ENCODE peak calls at places on chromosome 18, in eight cellular contexts. A, Z, I, D, E, B, O and N are unnamed samples.

GRCh38 chr18:3062798-3063563 is 50.0 kb upstream of the LPIN2 start:
- DNase-seq in A (peak), Z (peak), I (peak), D (peak), E (peak), B (peak), O (peak), N (peak)

GRCh38 chr18:2846638-2847340 is at the start of gene EMILIN2:
- DNase-seq in A (peak), Z (peak), I (peak), D (peak), E (peak), B (peak), O (peak), N (no peak)

GRCh38 chr18:46497129-46497528 is 159.9 kb downstream of the LOXHD1 start:
- DNase-seq in A (peak), Z (peak), I (peak), D (peak), E (peak), B (no peak), O (peak), N (no peak)

GRCh38 chr18:74234326-74235171 is 57.2 kb downstream of the CYB5A start:
- DNase-seq in A (peak), Z (peak), I (no peak), D (no peak), E (no peak), B (no peak), O (no peak), N (no peak)

GRCh38 chr18:62516242-62516641 is 6.6 kb upstream of the ZCCHC2 start:
- DNase-seq in A (no peak), Z (no peak), I (no peak), D (no peak), E (no peak), B (no peak), O (no peak), N (no peak)

GRCh38 chr18:74790451-74790850 is 192.8 kb downstream of the ZNF407 start:
- DNase-seq in A (no peak), Z (no peak), I (no peak), D (no peak), E (no peak), B (no peak), O (no peak), N (no peak)

GRCh38 chr18:25144835-25145234 is 207.1 kb downstream of the ZNF521 start:
- DNase-seq in A (no peak), Z (peak), I (no peak), D (no peak), E (no peak), B (no peak), O (no peak), N (no peak)

GRCh38 chr18:62730926-62731325 is 15.6 kb downstream of the PHLPP1 start:
- DNase-seq in A (no peak), Z (no peak), I (no peak), D (no peak), E (no peak), B (no peak), O (no peak), N (no peak)

GRCh38 chr18:72360628-72361027 is 183.5 kb downstream of the CBLN2 start:
- DNase-seq in A (no peak), Z (peak), I (no peak), D (no peak), E (no peak), B (no peak), O (no peak), N (no peak)

GRCh38 chr18:62125702-62126101 is 61.2 kb downstream of the PIGN start:
- DNase-seq in A (no peak), Z (no peak), I (no peak), D (no peak), E (no peak), B (no peak), O (no peak), N (no peak)

GRCh38 chr18:22643731-22644130 is 226.0 kb upstream of the CTAGE1 start:
- DNase-seq in A (no peak), Z (no peak), I (no peak), D (no peak), E (no peak), B (no peak), O (no peak), N (no peak)

GRCh38 chr18:13610517-13610916 is 115.8 kb downstream of the FAM210A start:
- DNase-seq in A (no peak), Z (no peak), I (peak), D (no peak), E (no peak), B (no peak), O (no peak), N (no peak)

GRCh38 chr18:33470229-33470628 is 29.7 kb upstream of the CCDC178 start:
- DNase-seq in A (no peak), Z (no peak), I (no peak), D (no peak), E (no peak), B (no peak), O (no peak), N (no peak)

GRCh38 chr18:58227361-58227930 is 183.4 kb downstream of the NEDD4L start:
- DNase-seq in A (no peak), Z (no peak), I (no peak), D (no peak), E (peak), B (no peak), O (no peak), N (no peak)

GRCh38 chr18:48781041-48781989 is 169.4 kb downstream of the SMAD7 start:
- DNase-seq in A (no peak), Z (no peak), I (no peak), D (no peak), E (peak), B (no peak), O (no peak), N (no peak)

GRCh38 chr18:23114911-23115310 is 20.4 kb upstream of the CABLES1 start:
- DNase-seq in A (no peak), Z (no peak), I (no peak), D (no peak), E (no peak), B (no peak), O (no peak), N (no peak)

GRCh38 chr18:37403100-37403781 is 162.4 kb downstream of the CELF4 start:
- DNase-seq in A (peak), Z (peak), I (peak), D (no peak), E (no peak), B (no peak), O (no peak), N (no peak)

GRCh38 chr18:47683774-47684173 is 246.7 kb downstream of the SMAD2 start:
- DNase-seq in A (no peak), Z (peak), I (no peak), D (no peak), E (no peak), B (no peak), O (no peak), N (no peak)

GRCh38 chr18:5601188-5601624 is 57.4 kb upstream of the EPB41L3 start:
- DNase-seq in A (no peak), Z (no peak), I (no peak), D (no peak), E (no peak), B (no peak), O (no peak), N (no peak)

GRCh38 chr18:35158728-35159443 is 81.9 kb upstream of the ZNF397 start:
- DNase-seq in A (no peak), Z (peak), I (no peak), D (peak), E (no peak), B (peak), O (no peak), N (no peak)

GRCh38 chr18:48222118-48222517 is 187.1 kb downstream of the ZBTB7C start:
- DNase-seq in A (peak), Z (peak), I (no peak), D (peak), E (no peak), B (no peak), O (no peak), N (peak)

GRCh38 chr18:21145371-21145770 is 33.8 kb upstream of the ROCK1 start:
- DNase-seq in A (peak), Z (peak), I (no peak), D (no peak), E (no peak), B (no peak), O (no peak), N (no peak)

GRCh38 chr18:3624818-3625716 is 175.1 kb downstream of the TGIF1 start:
- DNase-seq in A (peak), Z (peak), I (peak), D (peak), E (no peak), B (no peak), O (peak), N (no peak)

GRCh38 chr18:63320690-63321265 is 1.2 kb upstream of the BCL2 start:
- DNase-seq in A (no peak), Z (peak), I (peak), D (peak), E (peak), B (peak), O (peak), N (no peak)

GRCh38 chr18:23053756-23054457 is 81.4 kb upstream of the CABLES1 start:
- DNase-seq in A (peak), Z (peak), I (peak), D (no peak), E (peak), B (no peak), O (no peak), N (no peak)

GRCh38 chr18:10170375-10170774 is 256.6 kb downstream of the VAPA start:
- DNase-seq in A (no peak), Z (no peak), I (no peak), D (no peak), E (no peak), B (no peak), O (no peak), N (no peak)

GRCh38 chr18:8208716-8209115 is 400.5 kb upstream of the RAB12 start:
- DNase-seq in A (no peak), Z (peak), I (no peak), D (no peak), E (no peak), B (no peak), O (no peak), N (no peak)

GRCh38 chr18:45997689-45998088 is 30.6 kb upstream of the EPG5 start:
- DNase-seq in A (no peak), Z (no peak), I (peak), D (peak), E (no peak), B (no peak), O (peak), N (no peak)

GRCh38 chr18:45738660-45739059 is 14.7 kb downstream of the SLC14A1 start:
- DNase-seq in A (no peak), Z (no peak), I (no peak), D (no peak), E (no peak), B (no peak), O (no peak), N (no peak)

GRCh38 chr18:45402485-45403056 is 212.7 kb upstream of the SLC14A2 start:
- DNase-seq in A (peak), Z (peak), I (no peak), D (peak), E (no peak), B (no peak), O (no peak), N (no peak)

GRCh38 chr18:3246636-3247242 is 862 bp upstream of the MYL12A start:
- DNase-seq in A (no peak), Z (peak), I (peak), D (peak), E (peak), B (peak), O (no peak), N (no peak)

GRCh38 chr18:51191139-51191717 is 6.3 kb downstream of the MEX3C start:
- DNase-seq in A (no peak), Z (no peak), I (no peak), D (peak), E (no peak), B (no peak), O (no peak), N (no peak)

GRCh38 chr18:77366725-77367641 is 117.3 kb downstream of the GALR1 start:
- DNase-seq in A (peak), Z (peak), I (no peak), D (no peak), E (no peak), B (no peak), O (no peak), N (no peak)

GRCh38 chr18:58243401-58243800 is 199.4 kb downstream of the NEDD4L start:
- DNase-seq in A (no peak), Z (no peak), I (no peak), D (no peak), E (no peak), B (no peak), O (no peak), N (no peak)

GRCh38 chr18:43422483-43422882 is 145.2 kb upstream of the SYT4 start:
- DNase-seq in A (no peak), Z (peak), I (peak), D (no peak), E (peak), B (no peak), O (no peak), N (no peak)

GRCh38 chr18:57585846-57586242 is 658 bp downstream of the FECH start:
- DNase-seq in A (no peak), Z (peak), I (no peak), D (peak), E (peak), B (no peak), O (no peak), N (no peak)